ENCODE peak calls at places on chromosomes 3 and 15, in eight cellular contexts. F is right lobe of liver; L is NCI-H748 treated with DMSO at 0.1 percent for 48 hours; H is substantia nigra; R is A172; K is activated CD4-positive, alpha-beta T cell treated with anti-CD3 and anti-CD28 coated beads for 24 hours; Y is hepatic stellate cell; P is H4. G is an unnamed sample.

GRCh38 chr15:90638241-90638691 is 78.9 kb upstream of the BLM start:
- DNase-seq in F (no peak), L (no peak), H (no peak), R (no peak), K (no peak), Y (no peak), P (no peak), G (no peak)

GRCh38 chr3:100040446-100040845 is 73.9 kb downstream of the FILIP1L start:
- DNase-seq in F (no peak), L (no peak), H (no peak), R (no peak), K (no peak), Y (no peak), P (no peak), G (no peak)

GRCh38 chr3:86563358-86563970 is 427.5 kb downstream of the VGLL3 start:
- DNase-seq in F (no peak), L (peak), H (no peak), R (peak), K (no peak), Y (peak), P (peak), G (no peak)

GRCh38 chr3:140942221-140943104 is 827 bp downstream of the SLC25A36 start:
- DNase-seq in F (no peak), L (peak), H (peak), R (peak), K (peak), Y (peak), P (peak), G (peak)

GRCh38 chr3:147937341-147937740 is 528.2 kb downstream of the ZIC1 start:
- DNase-seq in F (no peak), L (no peak), H (no peak), R (no peak), K (no peak), Y (no peak), P (no peak), G (no peak)

GRCh38 chr3:57646723-57647122 is 46.2 kb downstream of the DENND6A start:
- DNase-seq in F (no peak), L (no peak), H (no peak), R (peak), K (no peak), Y (peak), P (no peak), G (no peak)

GRCh38 chr15:75532413-75533250 is 46.5 kb downstream of the PTPN9 start:
- DNase-seq in F (peak), L (no peak), H (no peak), R (peak), K (no peak), Y (peak), P (peak), G (no peak)

GRCh38 chr15:89999676-90000174 is 1.4 kb upstream of the ZNF710 start:
- DNase-seq in F (no peak), L (no peak), H (no peak), R (no peak), K (no peak), Y (peak), P (no peak), G (no peak)

GRCh38 chr15:76904461-76905012 is 603 bp downstream of the SCAPER start:
- DNase-seq in F (peak), L (no peak), H (no peak), R (peak), K (peak), Y (peak), P (peak), G (no peak)

GRCh38 chr3:131903988-131904415 is 130.8 kb downstream of the CPNE4 start:
- DNase-seq in F (no peak), L (no peak), H (no peak), R (peak), K (no peak), Y (peak), P (peak), G (no peak)

GRCh38 chr15:64524778-64525177 is 64.4 kb downstream of the ZNF609 start:
- DNase-seq in F (no peak), L (no peak), H (no peak), R (no peak), K (no peak), Y (no peak), P (peak), G (no peak)

G was measured in NCI-H446.